ENCODE peak calls at places on chromosomes 11 and 22, in five cellular contexts. W is tibial artery, U is SK-N-SH, H is EL, F is tibial nerve. T is an unnamed sample.

GRCh38 chr11:120532511-120533196 is 21.1 kb downstream of the GRIK4 start:
- DNase-seq in W (no peak), U (no peak), H (peak; percentile 41), F (no peak), T (peak; percentile 37)

GRCh38 chr11:68987211-68987610 is 6.4 kb upstream of the MRGPRD start:
- DNase-seq in W (peak; percentile 16), U (no peak), H (no peak), F (no peak), T (no peak)

GRCh38 chr11:117807482-117808272 is 10.7 kb upstream of the DSCAML1 start:
- DNase-seq in W (no peak), U (peak; percentile 79), H (peak; percentile 51), F (peak; percentile 95), T (peak; percentile 29)

GRCh38 chr11:107587306-107587979 is 3.5 kb upstream of the ELMOD1 start:
- DNase-seq in W (no peak), U (no peak), H (peak; percentile 76), F (no peak), T (peak; percentile 75)

GRCh38 chr11:88164806-88165205 is 10.4 kb downstream of the RAB38 start:
- DNase-seq in W (no peak), U (no peak), H (no peak), F (no peak), T (no peak)

GRCh38 chr22:41613456-41613855 is 7.4 kb downstream of the DESI1 start:
- DNase-seq in W (no peak), U (no peak), H (no peak), F (no peak), T (no peak)

GRCh38 chr11:44255406-44256071 is 54.4 kb downstream of the ALX4 start:
- DNase-seq in W (no peak), U (no peak), H (no peak), F (no peak), T (peak; percentile 58)

GRCh38 chr11:34652191-34652958 is 31.5 kb downstream of the EHF start:
- DNase-seq in W (no peak), U (no peak), H (no peak), F (no peak), T (no peak)

GRCh38 chr11:47270331-47271271 is 668 bp downstream of the MADD start:
- DNase-seq in W (no peak), U (peak; percentile 63), H (peak; percentile 67), F (no peak), T (peak; percentile 57)

GRCh38 chr22:37880668-37881440 is 25.2 kb upstream of the MICALL1 start:
- DNase-seq in W (no peak), U (no peak), H (peak; percentile 53), F (no peak), T (peak; percentile 52)

GRCh38 chr11:8258771-8259170 is 4.9 kb downstream of the LMO1 start:
- DNase-seq in W (peak; percentile 54), U (no peak), H (peak; percentile 52), F (no peak), T (peak; percentile 59)

GRCh38 chr22:49677495-49677889 is 150.2 kb downstream of the BRD1 start:
- DNase-seq in W (peak; percentile 62), U (no peak), H (no peak), F (no peak), T (no peak)

GRCh38 chr11:18749681-18750319 is 23.8 kb upstream of the IGSF22 start:
- DNase-seq in W (no peak), U (peak; percentile 38), H (peak; percentile 82), F (peak; percentile 17), T (peak; percentile 77)

GRCh38 chr11:46366661-46367161 is 14.8 kb upstream of the MDK start:
- DNase-seq in W (no peak), U (no peak), H (no peak), F (no peak), T (no peak)

GRCh38 chr11:111944651-111945051 is 7.5 kb downstream of the DIXDC1 start:
- DNase-seq in W (no peak), U (no peak), H (peak; percentile 61), F (no peak), T (peak; percentile 97)

GRCh38 chr11:69166186-69167115 is 10.7 kb downstream of the SMIM38 start:
- DNase-seq in W (peak; percentile 74), U (peak; percentile 46), H (peak; percentile 90), F (no peak), T (peak; percentile 73)

GRCh38 chr11:74754507-74755255 is 6.0 kb downstream of the RNF169 start:
- DNase-seq in W (no peak), U (no peak), H (peak; percentile 91), F (no peak), T (peak; percentile 95)

GRCh38 chr11:87425391-87425790 is 387.7 kb downstream of the TMEM135 start:
- DNase-seq in W (no peak), U (no peak), H (peak; percentile 86), F (no peak), T (no peak)

GRCh38 chr11:17807034-17807433 is 72.5 kb downstream of the KCNC1 start:
- DNase-seq in W (no peak), U (no peak), H (peak; percentile 10), F (no peak), T (peak; percentile 19)

GRCh38 chr22:32904044-32904443 is 102.5 kb downstream of the TIMP3 start:
- DNase-seq in W (no peak), U (peak; percentile 60), H (peak; percentile 28), F (peak; percentile 40), T (peak; percentile 54)

GRCh38 chr11:71164186-71164585 is 88.2 kb downstream of the SHANK2 start:
- DNase-seq in W (peak; percentile 29), U (no peak), H (no peak), F (no peak), T (no peak)

GRCh38 chr11:68258363-68258765 is 13.4 kb downstream of the C11orf24 start:
- DNase-seq in W (no peak), U (no peak), H (no peak), F (no peak), T (no peak)

GRCh38 chr22:49087716-49088660 is 739.7 kb downstream of the BRD1 start:
- DNase-seq in W (no peak), U (no peak), H (no peak), F (no peak), T (no peak)

T was measured in amniotic epithelial cell.